ENCODE peak calls at places on chromosomes 13 and 19, in five cellular contexts. Y, H, K, F and E are unnamed samples. For H3F3A, the result is how much of the 10 kb centered on the place peaks cover.

GRCh38 chr13:98570929-98571372 is 6.0 kb downstream of the STK24 start:
- DNase-seq in Y (no peak), H (no peak), K (peak), F (peak), E (no peak)

GRCh38 chr13:81929988-81930387 is 1589.1 kb upstream of the SPRY2 start:
- DNase-seq in Y (peak), H (peak), K (no peak), F (peak), E (peak)

GRCh38 chr13:33606692-33607091 is 211.3 kb upstream of the RFC3 start:
- DNase-seq in Y (peak), H (peak), K (no peak), F (no peak), E (peak)

GRCh38 chr19:32438751-32439150 is 33.2 kb downstream of the DPY19L3 start:
- DNase-seq in Y (no peak), H (no peak), K (no peak), F (no peak), E (no peak)

GRCh38 chr19:42352216-42352892 is 26.9 kb downstream of the MEGF8 start:
- DNase-seq in Y (peak), H (peak), K (no peak), F (peak), E (peak)

GRCh38 chr19:55383279-55383788 is 758 bp downstream of the TMEM238 start:
- DNase-seq in Y (no peak), H (peak), K (no peak), F (no peak), E (no peak)

GRCh38 chr19:35555301-35556005 is 8.0 kb downstream of the ATP4A start:
- DNase-seq in Y (peak), H (peak), K (no peak), F (peak), E (peak)

GRCh38 chr13:80497978-80498377 is 157.1 kb upstream of the SPRY2 start:
- DNase-seq in Y (no peak), H (no peak), K (no peak), F (no peak), E (no peak)

GRCh38 chr13:35953537-35954206 is 177.5 kb downstream of the DCLK1 start:
- DNase-seq in Y (peak), H (peak), K (peak), F (peak), E (peak)

GRCh38 chr19:38544569-38545315 is 73.0 kb downstream of the MAP4K1 start:
- DNase-seq in Y (peak), H (peak), K (peak), F (no peak), E (peak)

GRCh38 chr13:67150608-67151007 is 79.5 kb downstream of the PCDH9 start:
- DNase-seq in Y (no peak), H (no peak), K (no peak), F (no peak), E (no peak)

GRCh38 chr19:9885077-9885552 is 50.0 kb downstream of the PIN1 start:
- DNase-seq in Y (no peak), H (peak), K (no peak), F (peak), E (peak)

GRCh38 chr13:93298741-93299140 is 72.1 kb downstream of the GPC6 start:
- DNase-seq in Y (no peak), H (no peak), K (no peak), F (no peak), E (peak)

GRCh38 chr19:1250374-1251232 is 2.2 kb downstream of the MIDN start:
- DNase-seq in Y (peak), H (peak), K (no peak), F (no peak), E (peak)

GRCh38 chr13:40576369-40576768 is 90.1 kb downstream of the FOXO1 start:
- DNase-seq in Y (no peak), H (no peak), K (no peak), F (no peak), E (no peak)

GRCh38 chr19:10269333-10270179 is 1.4 kb upstream of the ICAM1 start:
- DNase-seq in Y (peak), H (peak), K (peak), F (peak), E (peak)

GRCh38 chr13:40996433-40997095 is 22.6 kb downstream of the ELF1 start:
- DNase-seq in Y (no peak), H (no peak), K (no peak), F (no peak), E (no peak)

GRCh38 chr13:90365130-90365529 is 982.4 kb upstream of the MIR17HG start:
- DNase-seq in Y (no peak), H (no peak), K (no peak), F (no peak), E (peak)

GRCh38 chr19:2274937-2275535 is 6.9 kb downstream of the PEAK3 start:
- DNase-seq in Y (peak), H (peak), K (peak), F (peak), E (peak)

GRCh38 chr13:98397221-98397620 is 179.7 kb downstream of the STK24 start:
- DNase-seq in Y (no peak), H (no peak), K (no peak), F (no peak), E (peak)

GRCh38 chr13:103803349-103803748 is 737.1 kb upstream of the SLC10A2 start:
- DNase-seq in Y (no peak), H (no peak), K (no peak), F (no peak), E (no peak)

GRCh38 chr19:29547361-29547960 is 21.7 kb downstream of the VSTM2B start:
- DNase-seq in Y (no peak), H (no peak), K (no peak), F (no peak), E (no peak)

GRCh38 chr13:23889598-23890224 is 511 bp upstream of the MIPEP start:
- DNase-seq in Y (peak), H (peak), K (no peak), F (peak), E (peak)

GRCh38 chr19:35151273-35152065 is 3.1 kb upstream of the FXYD5 start:
- DNase-seq in Y (no peak), H (peak), K (no peak), F (no peak), E (no peak)

GRCh38 chr19:48203227-48203793 is 32.8 kb downstream of the ZSWIM9 start:
- DNase-seq in Y (no peak), H (no peak), K (peak), F (no peak), E (no peak)

GRCh38 chr19:11142528-11143171 is 12.9 kb downstream of the SPC24 start:
- DNase-seq in Y (peak), H (peak), K (no peak), F (peak), E (peak)

GRCh38 chr19:41785653-41786052 is 10.7 kb upstream of the CEACAM3 start:
- DNase-seq in Y (peak), H (peak), K (peak), F (peak), E (peak)

GRCh38 chr13:43408274-43408673 is 378.5 kb downstream of the ENOX1 start:
- DNase-seq in Y (no peak), H (no peak), K (no peak), F (no peak), E (no peak)

GRCh38 chr13:43411741-43412140 is 375.0 kb downstream of the ENOX1 start:
- DNase-seq in Y (no peak), H (no peak), K (no peak), F (no peak), E (no peak)

GRCh38 chr13:43405457-43405856 is 381.3 kb downstream of the ENOX1 start:
- DNase-seq in Y (no peak), H (no peak), K (no peak), F (peak), E (peak)

GRCh38 chr13:43411211-43411610 is 375.6 kb downstream of the ENOX1 start:
- DNase-seq in Y (no peak), H (no peak), K (no peak), F (no peak), E (no peak)

GRCh38 chr13:43407023-43407581 is 379.7 kb downstream of the ENOX1 start:
- DNase-seq in Y (no peak), H (no peak), K (no peak), F (no peak), E (no peak)
- TF ChIP-seq EZH2 in Y (no peak), H (no peak), K (no peak), F (no peak), E (no peak)

GRCh38 chr19:16071072-16071691 is 5.1 kb upstream of the TPM4 start:
- DNase-seq in Y (no peak), H (no peak), K (no peak), F (no peak), E (no peak)
- H3F3A ChIP-seq in Y (under half), H (under half), K (under half), F (under half), E (under half)

DNA sequence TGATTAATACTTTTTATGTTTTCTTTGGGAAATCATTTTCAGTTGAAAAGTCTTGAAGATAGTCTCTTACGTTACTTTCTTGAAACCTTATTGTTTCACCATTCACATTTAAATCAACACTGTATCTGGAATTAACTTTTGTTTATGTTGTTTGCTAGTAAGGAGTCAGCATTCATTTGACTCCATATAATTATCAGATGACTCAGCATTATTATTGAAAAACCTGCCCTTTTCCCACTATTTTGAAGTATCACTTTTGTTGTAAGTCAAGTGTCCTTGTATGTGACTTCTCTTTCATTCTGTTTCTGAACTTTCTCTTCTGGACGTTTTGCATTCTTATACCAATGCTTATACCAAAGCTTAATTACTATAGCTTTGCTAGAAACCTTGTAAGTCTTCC is 186.1 kb upstream of the KLF12 start:
- DNase-seq in Y (no peak), H (no peak), K (no peak), F (no peak), E (no peak)
- TF ChIP-seq EZH2phosphoT487 in Y (no peak), H (no peak), K (no peak), F (no peak), E (no peak)

GRCh38 chr19:40567750-40568494 is 8.8 kb upstream of the SHKBP1 start:
- DNase-seq in Y (peak), H (peak), K (no peak), F (no peak), E (peak)
- TF ChIP-seq EZH2 in Y (peak), H (peak), K (no peak), F (no peak), E (no peak)

DNA sequence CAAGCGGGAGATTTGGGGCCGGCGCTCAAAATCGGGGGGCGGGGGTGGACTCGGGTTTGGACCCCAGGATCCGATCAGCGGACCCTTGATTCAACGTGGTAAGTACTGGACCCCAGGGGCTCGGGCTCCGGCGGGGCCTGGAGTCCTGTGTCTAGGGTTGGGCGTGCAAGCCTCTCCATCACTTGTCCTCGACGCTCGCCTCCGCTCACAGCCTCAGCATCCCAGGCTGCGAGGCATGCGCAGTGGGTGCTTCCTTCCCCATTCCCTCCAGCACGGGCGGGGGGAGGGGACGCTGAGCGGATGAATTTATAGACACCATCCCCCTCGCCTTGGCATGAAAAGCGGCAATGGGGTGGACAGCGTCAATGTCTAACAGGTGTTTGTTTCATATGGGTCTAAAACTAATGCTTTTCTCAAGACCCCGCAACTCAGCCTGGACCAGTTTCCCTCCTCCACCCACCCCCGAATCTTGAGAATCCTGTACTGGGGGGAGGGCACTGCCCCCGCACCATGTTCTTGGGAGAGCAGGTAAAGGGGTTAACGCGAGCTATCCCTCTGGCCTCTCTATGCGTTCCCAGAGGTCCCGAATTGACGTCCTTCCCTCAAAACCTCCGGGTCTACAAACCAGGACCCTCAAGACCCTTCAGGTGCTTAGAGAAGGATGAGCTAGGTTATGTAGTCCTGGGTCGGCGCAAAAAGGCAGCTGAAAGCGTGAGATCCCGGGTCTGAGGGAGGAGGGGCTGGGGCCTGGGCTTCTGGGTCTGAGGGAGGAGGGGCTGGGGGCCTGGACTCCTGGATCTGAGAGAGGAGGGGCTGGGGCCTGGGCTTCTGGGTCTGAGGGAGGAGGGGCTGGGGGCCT is 556 bp downstream of the CPT1C start:
- DNase-seq in Y (peak), H (peak), K (no peak), F (peak), E (peak)
- H3F3A ChIP-seq in Y (under half), H (under half), K (under half), F (under half), E (under half)